ENCODE peak calls at places on chromosomes 7 and 10, in five cellular contexts. N, X, C, Q and L are unnamed samples.

GRCh38 chr7:103887853-103888602 is 101.4 kb downstream of the RELN start:
- DNase-seq in N (no peak), X (no peak), C (no peak), Q (peak), L (no peak)

GRCh38 chr7:73718438-73718881 is 1.0 kb downstream of the STX1A start:
- DNase-seq in N (no peak), X (no peak), C (no peak), Q (no peak), L (no peak)

GRCh38 chr7:28649189-28649588 is 236.9 kb downstream of the CREB5 start:
- DNase-seq in N (no peak), X (no peak), C (no peak), Q (no peak), L (no peak)

GRCh38 chr7:27099224-27099838 is 3.2 kb downstream of the HOXA2 start:
- DNase-seq in N (no peak), X (no peak), C (no peak), Q (no peak), L (no peak)

GRCh38 chr10:48238826-48239520 is 35.5 kb downstream of the FRMPD2 start:
- DNase-seq in N (no peak), X (no peak), C (no peak), Q (no peak), L (no peak)

GRCh38 chr10:110436554-110437350 is 61.0 kb upstream of the DUSP5 start:
- DNase-seq in N (no peak), X (no peak), C (no peak), Q (no peak), L (no peak)

GRCh38 chr7:139589474-139589873 is 66.0 kb downstream of the CLEC2L start:
- DNase-seq in N (no peak), X (peak), C (no peak), Q (peak), L (no peak)

GRCh38 chr10:119663866-119664698 is 12.9 kb downstream of the BAG3 start:
- DNase-seq in N (no peak), X (no peak), C (no peak), Q (no peak), L (peak)

GRCh38 chr7:137717811-137718271 is 128.9 kb downstream of the DGKI start:
- DNase-seq in N (no peak), X (peak), C (no peak), Q (peak), L (peak)

GRCh38 chr10:99484626-99485581 is 47.8 kb upstream of the NKX2-3 start:
- DNase-seq in N (no peak), X (no peak), C (peak), Q (no peak), L (no peak)

GRCh38 chr7:121605297-121605640 is 209.2 kb upstream of the FAM3C start:
- DNase-seq in N (no peak), X (peak), C (no peak), Q (peak), L (peak)

GRCh38 chr10:6416892-6417512 is 163.1 kb downstream of the PRKCQ start:
- DNase-seq in N (no peak), X (peak), C (peak), Q (peak), L (peak)

GRCh38 chr7:101993311-101993710 is 175.9 kb downstream of the CUX1 start:
- DNase-seq in N (no peak), X (no peak), C (no peak), Q (no peak), L (no peak)

GRCh38 chr7:117777335-117778150 is 95.7 kb downstream of the CTTNBP2 start:
- DNase-seq in N (no peak), X (no peak), C (no peak), Q (no peak), L (no peak)

GRCh38 chr7:94001396-94001795 is 2.8 kb downstream of the BET1 start:
- DNase-seq in N (no peak), X (no peak), C (no peak), Q (peak), L (no peak)

GRCh38 chr10:119667562-119668328 is 16.6 kb downstream of the BAG3 start:
- DNase-seq in N (peak), X (peak), C (peak), Q (peak), L (peak)

GRCh38 chr7:100723732-100724275 is 3.5 kb downstream of the EPO start:
- DNase-seq in N (no peak), X (no peak), C (no peak), Q (no peak), L (no peak)

GRCh38 chr10:23046032-23046431 is 49.3 kb upstream of the MSRB2 start:
- DNase-seq in N (no peak), X (no peak), C (no peak), Q (no peak), L (no peak)

GRCh38 chr7:132080967-132081668 is 495.2 kb downstream of the PLXNA4 start:
- DNase-seq in N (peak), X (peak), C (no peak), Q (peak), L (peak)

GRCh38 chr7:29796181-29796580 is 10.1 kb upstream of the WIPF3 start:
- DNase-seq in N (no peak), X (no peak), C (no peak), Q (no peak), L (no peak)

DNA sequence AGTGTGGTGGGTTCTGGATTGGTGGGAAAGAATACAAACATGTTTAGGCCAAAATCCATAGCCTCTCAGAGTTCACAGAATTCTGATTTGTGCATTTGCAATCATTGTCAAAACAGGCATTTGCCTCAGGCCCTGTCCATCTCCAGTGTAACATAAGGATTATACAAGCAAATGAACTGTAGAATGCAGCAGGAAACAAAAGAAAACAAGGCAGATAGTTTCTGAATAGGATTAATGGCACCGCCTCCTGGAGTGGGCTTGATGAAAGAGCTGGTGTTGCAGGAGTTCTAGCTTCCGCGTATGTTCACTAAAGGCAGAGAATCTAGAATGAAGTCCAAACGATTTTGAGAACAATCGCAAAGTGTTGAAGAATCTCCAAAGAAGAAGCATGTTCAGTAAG is 11.3 kb upstream of the MPP7 start:
- DNase-seq in N (no peak), X (no peak), C (no peak), Q (no peak), L (no peak)
- TF ChIP-seq CTCF in N (no peak), X (no peak), C (no peak), Q (no peak), L (no peak)

DNA sequence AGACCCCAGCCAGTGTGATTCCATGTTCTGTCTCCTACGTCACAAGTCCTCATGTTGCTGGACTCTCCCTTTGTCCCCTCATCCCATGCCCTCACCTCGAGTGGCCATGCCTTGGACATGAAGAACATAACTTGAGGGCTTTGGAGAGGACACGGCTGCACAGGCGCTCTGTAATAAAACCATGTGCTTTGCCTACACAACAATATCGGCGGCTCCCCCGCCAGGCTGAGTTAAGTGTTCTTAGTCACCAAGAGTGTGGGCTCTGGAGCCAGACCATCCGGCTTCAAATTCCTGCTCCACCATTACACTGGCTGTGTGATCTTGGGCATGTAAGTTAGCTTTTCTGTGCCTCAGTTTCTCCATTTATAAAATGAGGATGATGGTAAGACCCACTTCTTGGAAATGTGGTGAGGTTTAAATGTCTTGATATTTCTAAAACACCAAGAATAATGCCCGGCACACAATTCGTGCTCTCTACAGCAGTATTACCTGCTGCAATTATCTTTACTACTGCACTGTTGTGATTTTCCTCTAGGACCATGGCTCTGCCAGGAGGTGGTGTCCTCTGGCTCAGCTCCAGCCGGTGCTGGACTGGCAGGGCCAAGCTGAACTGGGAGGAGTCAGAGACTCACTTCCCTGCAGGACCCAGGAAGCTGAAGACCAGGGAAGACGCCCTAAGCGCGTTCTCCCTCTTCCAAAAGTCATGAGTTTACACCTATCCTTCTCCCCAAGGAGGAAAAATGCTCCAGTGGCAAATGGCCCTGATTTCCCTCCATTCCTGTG is 15.7 kb downstream of the SLIT1 start:
- DNase-seq in N (no peak), X (no peak), C (peak), Q (no peak), L (no peak)
- TF ChIP-seq CTCF in N (no peak), X (no peak), C (no peak), Q (no peak), L (no peak)

DNA sequence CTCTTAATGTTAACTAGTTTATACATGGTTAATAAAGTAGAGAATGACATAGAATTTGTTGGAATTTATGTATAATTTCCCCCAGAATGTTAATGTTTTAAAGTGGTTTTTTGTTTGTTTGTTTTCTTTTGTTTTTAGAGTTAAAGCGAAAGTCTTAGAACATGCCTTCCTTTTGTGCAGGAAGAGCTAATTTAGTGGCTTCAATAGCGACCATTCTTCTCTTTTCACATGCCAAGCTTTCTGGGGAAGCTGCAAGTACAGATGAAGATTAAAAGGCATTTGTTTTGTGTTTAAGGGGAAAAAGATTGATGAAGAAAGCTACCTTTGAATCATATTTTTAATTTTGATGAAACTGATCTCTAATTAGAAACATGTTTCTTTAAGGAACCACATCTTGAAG is 256.3 kb upstream of the CSTF2T start:
- DNase-seq in N (no peak), X (no peak), C (no peak), Q (no peak), L (no peak)
- TF ChIP-seq CTCF in N (no peak), X (no peak), C (no peak), Q (no peak), L (no peak)

GRCh38 chr10:80567292-80567691 is 29.6 kb downstream of the SH2D4B start:
- DNase-seq in N (no peak), X (no peak), C (peak), Q (no peak), L (no peak)
- TF ChIP-seq CTCF in N (no peak), X (no peak), C (no peak), Q (no peak), L (no peak)

GRCh38 chr7:130814753-130815152 is 80.7 kb upstream of the KLF14 start:
- DNase-seq in N (no peak), X (peak), C (no peak), Q (peak), L (peak)
- TF ChIP-seq CTCF in N (no peak), X (peak), C (peak), Q (peak), L (peak)

DNA sequence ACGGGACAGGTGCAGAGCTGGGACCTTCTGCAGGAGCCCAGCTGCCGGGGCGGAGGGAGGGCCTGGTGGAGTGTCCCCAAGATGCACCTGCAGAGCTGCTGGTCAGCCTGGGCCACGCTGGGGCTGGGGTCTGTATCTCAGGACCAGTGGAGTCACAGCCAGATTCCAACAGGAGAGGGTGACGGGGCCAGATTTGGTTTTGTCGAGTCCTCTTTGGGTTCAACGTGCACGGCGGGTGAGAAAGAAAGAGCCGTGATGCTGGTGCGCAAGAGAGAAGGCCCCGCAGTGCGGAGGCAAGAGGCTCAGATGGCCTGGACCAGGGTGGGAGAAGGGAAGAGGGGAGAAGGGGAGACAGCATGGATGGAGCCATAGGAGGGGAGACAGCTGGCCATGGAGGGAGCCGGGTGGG is 462.9 kb downstream of the PTPRN2 start:
- DNase-seq in N (peak), X (no peak), C (no peak), Q (no peak), L (no peak)
- TF ChIP-seq CTCF in N (no peak), X (no peak), C (no peak), Q (no peak), L (no peak)

GRCh38 chr10:55144001-55144400 is 343.0 kb upstream of the PCDH15 start:
- DNase-seq in N (no peak), X (peak), C (no peak), Q (peak), L (peak)

GRCh38 chr10:55146032-55146431 is 345.0 kb upstream of the PCDH15 start:
- DNase-seq in N (no peak), X (peak), C (no peak), Q (peak), L (peak)
- TF ChIP-seq CTCF in N (no peak), X (no peak), C (no peak), Q (no peak), L (no peak)

GRCh38 chr7:1256621-1257020 is 23.9 kb downstream of the UNCX start:
- DNase-seq in N (no peak), X (no peak), C (no peak), Q (no peak), L (no peak)
- TF ChIP-seq CTCF in N (no peak), X (no peak), C (no peak), Q (no peak), L (no peak)

GRCh38 chr7:129370812-129371211 is 63.4 kb upstream of the STRIP2 start:
- DNase-seq in N (no peak), X (no peak), C (no peak), Q (no peak), L (peak)
- TF ChIP-seq CTCF in N (no peak), X (no peak), C (no peak), Q (no peak), L (no peak)